ENCODE peak calls at places on chromosomes 11 and 22, in six cellular contexts. R is stimulated activated naive CD8-positive, alpha-beta T cell treated with anti-CD3 and anti-CD28 coated beads, Interleukin-15, Interleukin-2, amounts not matched to agents 100 U/mL and 50 U/mL, for 24 hours; V is fibroblast of lung; I is neural progenitor cell; X is glutamatergic neuron; O is right cardiac atrium. Z is an unnamed sample.

GRCh38 chr11:19286411-19286810 is 45.7 kb upstream of the E2F8 start:
- DNase-seq in I (no peak), V (no peak), R (no peak), O (no peak), X (no peak), Z (no peak)

GRCh38 chr11:132987936-132988335 is 544.4 kb downstream of the OPCML start:
- DNase-seq in R (no peak), I (no peak), O (no peak), V (peak; percentile 83), X (no peak), Z (no peak)

GRCh38 chr11:118484405-118484804 is 42.9 kb upstream of the TTC36 start:
- DNase-seq in V (no peak), X (no peak), R (no peak), I (no peak), O (no peak), Z (no peak)

GRCh38 chr11:61553373-61554171 is 27.3 kb downstream of the SYT7 start:
- DNase-seq in O (no peak), R (no peak), V (no peak), X (peak; percentile 65), I (no peak), Z (no peak)

GRCh38 chr11:68596231-68596630 is 88.1 kb upstream of the GAL start:
- DNase-seq in I (no peak), X (no peak), V (no peak), R (no peak), O (no peak), Z (no peak)

GRCh38 chr11:119990306-119991021 is 147.4 kb downstream of the TRIM29 start:
- DNase-seq in O (peak; percentile 84), R (no peak), V (peak; percentile 3), I (no peak), X (no peak), Z (no peak)

GRCh38 chr11:94325681-94326080 is 21.3 kb downstream of the IZUMO1R start:
- DNase-seq in O (no peak), V (no peak), I (peak; percentile 73), R (peak; percentile 49), X (peak; percentile 67), Z (peak; percentile 84)

GRCh38 chr11:36447947-36448346 is 62.1 kb downstream of the TRAF6 start:
- DNase-seq in X (no peak), R (no peak), I (no peak), O (no peak), V (no peak), Z (no peak)

GRCh38 chr11:36488096-36488495 is 22.0 kb downstream of the TRAF6 start:
- DNase-seq in X (no peak), R (no peak), V (no peak), I (no peak), O (no peak), Z (no peak)

GRCh38 chr11:70616938-70617674 is 218.8 kb downstream of the CTTN start:
- DNase-seq in I (no peak), R (no peak), O (no peak), X (peak; percentile 63), V (no peak), Z (no peak)

GRCh38 chr11:131463162-131463561 is 92.7 kb downstream of the NTM start:
- DNase-seq in V (no peak), O (no peak), R (no peak), I (no peak), X (no peak), Z (no peak)

GRCh38 chr11:126104420-126104819 is 41.8 kb upstream of the CDON start:
- DNase-seq in O (no peak), I (peak; percentile 86), R (no peak), X (no peak), V (no peak), Z (peak; percentile 88)

GRCh38 chr22:29208879-29209623 is 3.4 kb downstream of the EMID1 start:
- DNase-seq in I (no peak), O (no peak), R (no peak), V (no peak), X (no peak), Z (no peak)

GRCh38 chr11:88709567-88709966 is 356.2 kb downstream of the GRM5 start:
- DNase-seq in R (no peak), I (no peak), X (peak; percentile 9), O (no peak), V (no peak), Z (peak; percentile 11)

GRCh38 chr11:133946541-133947297 is 10.0 kb downstream of the IGSF9B start:
- DNase-seq in X (peak; percentile 76), R (peak; percentile 70), O (peak; percentile 81), I (peak; percentile 68), V (no peak), Z (peak; percentile 39)

GRCh38 chr22:46031965-46032851 is 55.2 kb upstream of the WNT7B start:
- DNase-seq in I (no peak), V (no peak), X (no peak), R (no peak), O (peak; percentile 55), Z (no peak)

GRCh38 chr11:115990004-115990447 is 485.8 kb upstream of the CADM1 start:
- DNase-seq in O (peak; percentile 65), X (peak; percentile 71), R (no peak), V (no peak), I (peak; percentile 74), Z (peak; percentile 81)

GRCh38 chr11:69894126-69895047 is 75.2 kb upstream of the FGF3 start:
- DNase-seq in I (no peak), O (no peak), X (peak; percentile 34), R (no peak), V (peak; percentile 20), Z (no peak)

GRCh38 chr11:33634291-33634834 is 66.3 kb downstream of the C11orf91 start:
- DNase-seq in V (peak; percentile 70), O (no peak), R (no peak), X (no peak), I (no peak), Z (no peak)

GRCh38 chr11:44943118-44943517 is 7.6 kb downstream of the TP53I11 start:
- DNase-seq in R (peak; percentile 73), X (no peak), O (peak; percentile 55), I (no peak), V (no peak), Z (no peak)

GRCh38 chr11:7495997-7496545 is 10.8 kb downstream of the OLFML1 start:
- DNase-seq in V (no peak), X (no peak), I (no peak), R (peak; percentile 28), O (no peak), Z (no peak)

GRCh38 chr22:28894320-28894719 is 10.9 kb downstream of the ZNRF3 start:
- DNase-seq in I (no peak), O (peak; percentile 68), V (no peak), X (peak; percentile 66), R (no peak), Z (no peak)

GRCh38 chr11:48006301-48006992 is 26.1 kb downstream of the PTPRJ start:
- DNase-seq in I (no peak), V (peak; percentile 82), O (no peak), R (peak; percentile 53), X (no peak), Z (no peak)

GRCh38 chr11:24704716-24705115 is 207.9 kb downstream of the LUZP2 start:
- DNase-seq in O (no peak), I (no peak), X (no peak), R (no peak), V (no peak), Z (no peak)

GRCh38 chr11:114296190-114296978 is at the start of gene NNMT:
- DNase-seq in I (no peak), O (peak; percentile 82), V (peak; percentile 98), R (no peak), X (no peak), Z (no peak)

GRCh38 chr11:66328036-66328306 is 8.3 kb downstream of the RIN1 start:
- DNase-seq in I (no peak), O (peak; percentile 60), X (no peak), V (no peak), R (no peak), Z (no peak)

GRCh38 chr22:42243802-42244060 is 26.7 kb downstream of the TCF20 start:
- DNase-seq in X (no peak), R (no peak), V (no peak), I (no peak), O (no peak), Z (no peak)

GRCh38 chr11:113305440-113306336 is 8.7 kb upstream of the TTC12 start:
- DNase-seq in I (peak; percentile 86), X (peak; percentile 87), R (peak; percentile 75), O (peak; percentile 89), V (peak; percentile 37), Z (peak; percentile 83)

GRCh38 chr11:129023968-129024676 is 81.5 kb upstream of the TP53AIP1 start:
- DNase-seq in I (peak; percentile 65), X (no peak), V (peak; percentile 25), R (no peak), O (peak; percentile 14), Z (peak; percentile 77)

Z was measured in GM23338.